ENCODE peak calls at places on chromosome 1, in eight cellular contexts. Z is activated T-cell treated with anti-CD3 and anti-CD28 coated beads, Interleukin-2, amount 50 U/mL, for 1 hour; N is stimulated activated CD8-positive, alpha-beta memory T cell treated with anti-CD3 and anti-CD28 coated beads, Interleukin-4, amount 100 ng/mL, for 1 hour; K is left ventricle myocardium inferior; V is non-pigmented ciliary epithelial cell; M is fibroblast of pulmonary artery; D is naive thymus-derived CD8-positive, alpha-beta T cell; I is T follicular helper cell. A is an unnamed sample.

GRCh38 chr1:53737648-53738204 is 1.2 kb downstream of the GLIS1 start:
- DNase-seq in Z (no peak), N (no peak), K (no peak), V (no peak), M (no peak), D (no peak), I (no peak), A (no peak)

GRCh38 chr1:193109619-193110018 is 4.4 kb upstream of the GLRX2 start:
- DNase-seq in Z (no peak), N (no peak), K (no peak), V (no peak), M (no peak), D (no peak), I (no peak), A (no peak)

GRCh38 chr1:72635719-72636118 is 353.4 kb upstream of the NEGR1 start:
- DNase-seq in Z (no peak), N (no peak), K (no peak), V (no peak), M (peak; percentile 79), D (no peak), I (no peak), A (no peak)

GRCh38 chr1:151164732-151165280 is 896 bp downstream of the LYSMD1 start:
- DNase-seq in Z (no peak), N (no peak), K (no peak), V (no peak), M (peak; percentile 58), D (no peak), I (no peak), A (no peak)

GRCh38 chr1:29708381-29708780 is 472.1 kb downstream of the PTPRU start:
- DNase-seq in Z (no peak), N (no peak), K (no peak), V (no peak), M (no peak), D (no peak), I (no peak), A (no peak)

GRCh38 chr1:9825101-9826074 is 1.6 kb upstream of the CLSTN1 start:
- DNase-seq in Z (peak; percentile 62), N (peak; percentile 20), K (peak; percentile 31), V (no peak), M (peak; percentile 48), D (peak; percentile 8), I (peak; percentile 28), A (peak; percentile 65)

GRCh38 chr1:223001653-223002634 is 141.1 kb downstream of the TLR5 start:
- DNase-seq in Z (no peak), N (no peak), K (no peak), V (no peak), M (no peak), D (no peak), I (no peak), A (no peak)

GRCh38 chr1:64654519-64655341 is 90.1 kb upstream of the RAVER2 start:
- DNase-seq in Z (no peak), N (no peak), K (no peak), V (no peak), M (peak; percentile 38), D (no peak), I (no peak), A (no peak)

GRCh38 chr1:205582471-205583291 is 49.1 kb downstream of the ELK4 start:
- DNase-seq in Z (no peak), N (no peak), K (no peak), V (no peak), M (no peak), D (peak; percentile 36), I (no peak), A (no peak)

GRCh38 chr1:16615253-16616252 is 2.2 kb upstream of the NBPF1 start:
- DNase-seq in Z (peak; percentile 22), N (no peak), K (no peak), V (no peak), M (no peak), D (peak; percentile 0), I (no peak), A (peak; percentile 42)

GRCh38 chr1:192579319-192579738 is 3.8 kb downstream of the RGS1 start:
- DNase-seq in Z (no peak), N (no peak), K (no peak), V (no peak), M (peak; percentile 28), D (no peak), I (no peak), A (no peak)

GRCh38 chr1:42736152-42736551 is 3.9 kb downstream of the CLDN19 start:
- DNase-seq in Z (no peak), N (no peak), K (no peak), V (no peak), M (peak; percentile 43), D (no peak), I (no peak), A (no peak)

GRCh38 chr1:236168716-236169429 is 26.5 kb downstream of the GPR137B start:
- DNase-seq in Z (no peak), N (no peak), K (peak; percentile 40), V (peak; percentile 43), M (peak; percentile 82), D (no peak), I (no peak), A (peak; percentile 88)

GRCh38 chr1:100794719-100795645 is 75.4 kb downstream of the VCAM1 start:
- DNase-seq in Z (no peak), N (no peak), K (no peak), V (peak; percentile 60), M (peak; percentile 76), D (no peak), I (no peak), A (no peak)

GRCh38 chr1:50147451-50147850 is 38.7 kb downstream of the ELAVL4 start:
- DNase-seq in Z (no peak), N (no peak), K (no peak), V (no peak), M (no peak), D (no peak), I (no peak), A (no peak)

GRCh38 chr1:169238506-169238905 is 129.1 kb downstream of the NME7 start:
- DNase-seq in Z (no peak), N (no peak), K (no peak), V (peak; percentile 10), M (peak; percentile 7), D (no peak), I (no peak), A (no peak)

GRCh38 chr1:225447001-225447615 is 19.3 kb upstream of the LBR start:
- DNase-seq in Z (no peak), N (no peak), K (no peak), V (no peak), M (no peak), D (no peak), I (no peak), A (no peak)

GRCh38 chr1:56799605-56800398 is 19.4 kb downstream of the FYB2 start:
- DNase-seq in Z (no peak), N (no peak), K (no peak), V (peak; percentile 48), M (peak; percentile 42), D (no peak), I (no peak), A (no peak)